ENCODE peak calls at places on chromosome 12, in seven cellular contexts. K is progenitor cell of endocrine pancreas; F is activated CD4-positive, alpha-beta T cell treated with anti-CD3 and anti-CD28 coated beads, Interleukin-2, amount 50 U/mL, for 4 hours; N is mucosa of gallbladder; P is T-helper 1 cell; X is Daoy; S is A549. Y is an unnamed sample.

GRCh38 chr12:112738531-112738930 is 53.0 kb upstream of the RPH3A start:
- DNase-seq in S (no peak), F (no peak), X (peak), K (no peak), N (no peak), P (no peak), Y (no peak)

GRCh38 chr12:30626847-30627246 is 68.8 kb downstream of the IPO8 start:
- DNase-seq in S (no peak), P (no peak), K (no peak), X (no peak), N (no peak), F (no peak), Y (no peak)

GRCh38 chr12:110050927-110051326 is 2.6 kb upstream of the C12orf76 start:
- DNase-seq in K (no peak), N (no peak), S (no peak), X (no peak), F (no peak), P (no peak), Y (no peak)

GRCh38 chr12:26872623-26873022 is 39.6 kb upstream of the ITPR2 start:
- DNase-seq in K (no peak), S (no peak), F (no peak), P (no peak), X (no peak), N (no peak), Y (no peak)

GRCh38 chr12:92784795-92785562 is 82.2 kb downstream of the PLEKHG7 start:
- DNase-seq in X (peak), F (peak), K (no peak), N (no peak), P (no peak), S (peak), Y (peak)

GRCh38 chr12:83276904-83277303 is 590.2 kb downstream of the TMTC2 start:
- DNase-seq in X (no peak), K (no peak), P (no peak), S (no peak), N (no peak), F (no peak), Y (no peak)

GRCh38 chr12:58415716-58416115 is 474.3 kb downstream of the ATP23 start:
- DNase-seq in N (no peak), K (no peak), S (no peak), X (no peak), P (no peak), F (no peak), Y (no peak)

GRCh38 chr12:4421590-4422031 is 24.0 kb downstream of the FGF6 start:
- DNase-seq in P (no peak), N (no peak), K (no peak), F (no peak), X (peak), S (peak), Y (peak)

GRCh38 chr12:124477109-124477915 is 90.1 kb downstream of the NCOR2 start:
- DNase-seq in K (no peak), N (no peak), X (no peak), S (no peak), F (no peak), P (no peak), Y (no peak)

GRCh38 chr12:38771871-38772270 is 133.5 kb downstream of the CPNE8 start:
- DNase-seq in P (no peak), K (no peak), S (no peak), N (no peak), F (no peak), X (peak), Y (peak)